ENCODE peak calls at places on chromosomes 12 and 14, in five cellular contexts. H is A549, M is NB4, F is K562, P is endothelial cell of umbilical vein. L is an unnamed sample.

GRCh38 chr12:127888948-127889347 is 378.0 kb upstream of the TMEM132C start:
- DNase-seq in F (no peak), H (no peak), P (no peak), M (no peak), L (no peak)

GRCh38 chr12:84995646-84996045 is 40.4 kb downstream of the TSPAN19 start:
- DNase-seq in P (peak), H (no peak), M (no peak), F (no peak), L (no peak)

GRCh38 chr14:97077253-97077653 is 280.1 kb downstream of the VRK1 start:
- DNase-seq in M (peak), F (peak), P (no peak), H (no peak), L (no peak)

GRCh38 chr14:24274101-24274543 is 2.7 kb upstream of the RABGGTA start:
- DNase-seq in H (no peak), P (no peak), F (no peak), M (peak), L (no peak)

GRCh38 chr12:113259499-113259953 is 38.3 kb downstream of the TPCN1 start:
- DNase-seq in M (peak), H (no peak), F (peak), P (peak), L (peak)

GRCh38 chr12:4908694-4909396 is 860 bp upstream of the KCNA1 start:
- DNase-seq in H (no peak), P (no peak), F (no peak), M (no peak), L (no peak)

GRCh38 chr12:93219947-93220346 is 157.8 kb upstream of the NUDT4 start:
- DNase-seq in F (no peak), M (peak), H (no peak), P (no peak), L (no peak)

GRCh38 chr12:21113266-21113665 is 17.7 kb upstream of the SLCO1B1 start:
- DNase-seq in F (no peak), M (no peak), P (no peak), H (no peak), L (no peak)

GRCh38 chr14:64232095-64232830 is 61.9 kb downstream of the ESR2 start:
- DNase-seq in P (peak), H (no peak), M (peak), F (no peak), L (no peak)
- TF ChIP-seq MYC in P (no peak), H (no peak), M (no peak), F (no peak), L (no peak)

DNA sequence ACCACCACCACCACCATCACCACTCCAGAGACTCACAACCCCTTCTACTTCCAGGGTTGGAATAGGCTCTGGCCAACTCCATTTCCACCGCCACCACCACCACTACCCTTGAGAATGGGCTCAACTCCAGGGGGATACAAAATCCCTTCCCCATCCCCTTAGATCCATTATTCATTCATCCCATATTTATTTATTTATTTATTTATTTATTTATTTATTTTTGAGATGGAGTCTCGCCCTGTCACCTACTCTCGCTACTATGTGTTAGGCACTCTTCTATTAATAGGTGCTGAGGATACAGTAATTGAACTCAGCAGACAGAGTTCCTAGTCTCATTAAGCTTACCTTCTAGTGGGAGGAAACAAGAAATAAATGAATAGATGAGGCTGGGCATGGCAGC is 4.8 kb upstream of the ADCY6 start:
- DNase-seq in F (no peak), M (no peak), P (no peak), H (no peak), L (no peak)
- TF ChIP-seq MYC in F (no peak), M (no peak), P (no peak), H (no peak), L (no peak)

GRCh38 chr14:104694991-104695659 is 5.7 kb downstream of the INF2 start:
- DNase-seq in F (no peak), P (no peak), M (peak), H (no peak), L (no peak)
- TF ChIP-seq MYC in F (no peak), P (no peak), M (no peak), H (no peak), L (no peak)

GRCh38 chr14:68182492-68182891 is 362.9 kb downstream of the RAD51B start:
- DNase-seq in F (no peak), M (no peak), P (no peak), H (no peak), L (no peak)
- TF ChIP-seq MYC in F (no peak), M (no peak), P (no peak), H (no peak), L (no peak)

GRCh38 chr12:78181544-78182162 is 351.0 kb downstream of the NAV3 start:
- DNase-seq in F (no peak), H (peak), M (peak), P (peak), L (peak)
- TF ChIP-seq MYC in F (no peak), H (no peak), M (no peak), P (no peak), L (no peak)

GRCh38 chr12:130517588-130517987 is 179.9 kb downstream of the PIWIL1 start:
- DNase-seq in P (no peak), F (no peak), M (no peak), H (no peak), L (no peak)

GRCh38 chr12:130513572-130513971 is 175.9 kb downstream of the PIWIL1 start:
- DNase-seq in H (no peak), P (no peak), M (no peak), F (no peak), L (no peak)

GRCh38 chr12:130511285-130511684 is 173.6 kb downstream of the PIWIL1 start:
- DNase-seq in F (no peak), P (no peak), H (no peak), M (no peak), L (no peak)

GRCh38 chr12:130509454-130509853 is 171.8 kb downstream of the PIWIL1 start:
- DNase-seq in H (no peak), P (no peak), M (no peak), F (no peak), L (no peak)

DNA sequence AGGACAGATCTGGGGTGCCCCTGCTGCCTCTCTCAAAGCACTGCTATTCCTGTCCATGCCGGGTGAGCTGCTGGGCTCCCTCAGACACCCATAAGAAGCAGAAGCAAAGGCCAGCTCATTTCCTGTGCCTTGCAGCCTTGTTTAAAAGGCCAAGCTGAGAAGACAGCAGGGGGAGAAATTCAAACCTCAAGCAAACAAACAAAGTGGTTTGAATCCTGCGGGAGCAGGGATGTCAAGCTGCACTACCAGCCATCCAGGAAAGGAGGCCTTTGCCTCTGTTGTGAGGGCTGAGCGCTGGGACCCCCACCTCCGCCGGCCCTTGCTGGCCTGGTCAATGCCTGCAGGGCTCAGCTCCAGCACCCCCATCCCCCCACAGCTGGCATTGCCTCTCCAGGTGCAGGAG is 176.5 kb downstream of the PIWIL1 start:
- DNase-seq in H (no peak), F (no peak), P (no peak), M (no peak), L (no peak)
- TF ChIP-seq MYC in H (no peak), F (no peak), P (no peak), M (no peak), L (no peak)

DNA sequence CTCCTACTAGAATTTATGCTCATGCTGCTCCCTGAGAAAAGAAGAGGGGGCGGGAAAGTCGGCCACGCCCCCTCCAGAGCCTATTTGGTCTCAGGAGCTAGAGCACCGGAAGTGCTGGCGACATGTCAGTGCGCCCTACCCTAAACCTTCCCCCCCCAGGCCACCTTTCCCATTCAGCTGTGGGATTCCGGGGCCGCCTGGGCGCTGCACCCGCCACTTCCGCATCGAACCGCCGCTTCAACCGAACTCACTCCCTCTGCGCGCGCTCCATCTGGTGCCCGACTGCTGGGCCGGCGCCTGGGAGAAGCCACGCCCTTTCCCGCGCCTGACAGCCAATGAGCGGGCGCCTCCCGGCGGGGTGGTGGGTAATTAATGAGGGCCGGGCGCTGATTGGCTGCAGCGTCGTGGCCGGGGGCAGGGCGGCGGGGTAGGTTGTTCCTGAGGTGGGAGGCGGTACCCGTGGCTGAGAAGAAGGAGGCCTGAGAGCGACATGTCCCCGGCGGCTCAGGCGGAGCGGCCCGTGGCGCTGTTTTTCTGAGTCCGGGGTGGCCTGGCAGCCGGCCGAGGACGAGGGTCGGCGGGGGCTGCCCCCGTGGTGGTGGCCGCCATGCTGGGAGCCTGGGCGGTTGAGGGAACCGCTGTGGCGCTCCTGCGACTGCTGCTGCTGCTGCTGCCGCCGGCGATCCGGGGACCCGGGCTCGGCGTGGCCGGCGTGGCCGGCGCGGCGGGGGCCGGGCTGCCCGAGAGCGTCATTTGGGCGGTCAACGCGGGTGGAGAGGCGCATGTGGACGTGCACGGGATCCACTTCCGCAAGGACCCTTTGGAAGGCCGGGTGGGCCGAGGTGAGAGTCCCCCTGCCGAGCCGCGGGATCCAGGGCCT is at the start of gene MLEC:
- DNase-seq in H (peak), M (peak), P (peak), F (peak), L (peak)
- TF ChIP-seq MYC in H (no peak), M (peak), P (no peak), F (no peak), L (peak)

GRCh38 chr12:78559441-78559840 is 305.1 kb upstream of the SYT1 start:
- DNase-seq in P (no peak), H (no peak), M (no peak), F (no peak), L (no peak)
- TF ChIP-seq MYC in P (no peak), H (no peak), M (no peak), F (no peak), L (no peak)

GRCh38 chr14:55603401-55603953 is 23.5 kb downstream of the KTN1 start:
- DNase-seq in H (no peak), F (no peak), P (no peak), M (no peak), L (no peak)

GRCh38 chr14:55604467-55604866 is 24.5 kb downstream of the KTN1 start:
- DNase-seq in H (no peak), M (no peak), F (no peak), P (no peak), L (no peak)

GRCh38 chr14:55600784-55601561 is 21.0 kb downstream of the KTN1 start:
- DNase-seq in M (no peak), F (no peak), P (peak), H (no peak), L (no peak)

GRCh38 chr14:55604900-55605418 is 25.0 kb downstream of the KTN1 start:
- DNase-seq in P (no peak), H (no peak), F (no peak), M (no peak), L (no peak)

GRCh38 chr14:55599250-55599879 is 19.4 kb downstream of the KTN1 start:
- DNase-seq in H (no peak), M (no peak), F (no peak), P (no peak), L (peak)
- TF ChIP-seq MYC in H (no peak), M (no peak), F (no peak), P (no peak), L (peak)

DNA sequence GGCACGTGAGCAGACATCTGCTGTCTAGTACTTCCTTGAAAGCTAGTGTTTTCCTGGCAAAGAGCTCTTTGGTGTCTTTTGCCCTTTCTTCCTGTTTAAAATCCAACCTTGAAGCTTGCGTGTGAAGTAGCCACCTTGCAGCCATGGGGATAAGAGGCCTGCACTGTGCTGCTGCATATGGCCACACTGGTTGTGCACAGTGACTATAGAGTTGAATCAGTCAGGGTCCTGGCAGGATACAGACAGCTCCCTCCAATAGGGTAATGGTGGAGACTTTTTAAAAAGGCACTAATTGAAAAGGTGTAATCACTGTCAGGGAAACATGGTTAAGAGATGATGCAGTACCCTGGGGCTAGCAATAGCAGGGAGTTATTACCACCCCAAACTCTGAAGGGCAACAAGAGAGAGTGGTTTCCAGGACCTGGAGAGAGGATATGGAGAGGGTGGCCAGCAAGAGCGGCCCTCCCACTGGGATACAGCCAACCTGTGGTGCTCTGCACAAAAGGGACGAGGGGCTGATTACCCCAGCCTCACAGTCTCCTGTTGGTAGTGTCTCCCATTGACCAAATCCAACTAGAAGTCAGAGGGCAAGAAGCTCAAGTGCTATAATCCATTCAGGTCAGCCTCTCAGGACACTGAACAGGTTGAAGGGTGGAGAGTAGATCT is 4.8 kb upstream of the GLT8D2 start:
- DNase-seq in F (no peak), H (no peak), M (no peak), P (no peak), L (no peak)
- TF ChIP-seq MYC in F (no peak), H (no peak), M (no peak), P (no peak), L (no peak)